ENCODE peak calls at places on chromosomes 11 and 22, in five cellular contexts. U is OCI-LY7; W is CD8-positive, alpha-beta memory T cell; H is ovary; A is substantia nigra. T is an unnamed sample.

GRCh38 chr11:122656631-122657101 is 1.1 kb downstream of the UBASH3B start:
- DNase-seq in U (peak; percentile 68), W (peak; percentile 9), H (peak; percentile 41), A (no peak), T (no peak)

GRCh38 chr11:76787911-76788596 is 4.9 kb downstream of the TSKU start:
- DNase-seq in U (no peak), W (no peak), H (peak; percentile 78), A (no peak), T (no peak)

GRCh38 chr11:19994712-19995111 is 165.6 kb downstream of the DBX1 start:
- DNase-seq in U (no peak), W (no peak), H (no peak), A (no peak), T (no peak)

GRCh38 chr11:113578715-113579250 is 103.6 kb upstream of the DRD2 start:
- DNase-seq in U (no peak), W (no peak), H (no peak), A (no peak), T (no peak)

GRCh38 chr11:19714387-19715363 is 2.0 kb downstream of the NAV2 start:
- DNase-seq in U (no peak), W (no peak), H (no peak), A (peak; percentile 31), T (peak; percentile 51)

GRCh38 chr11:134369656-134370525 is 38.1 kb downstream of the GLB1L2 start:
- DNase-seq in U (no peak), W (no peak), H (peak; percentile 21), A (no peak), T (no peak)

GRCh38 chr11:33329705-33330329 is 72.6 kb downstream of the HIPK3 start:
- DNase-seq in U (peak; percentile 72), W (no peak), H (no peak), A (peak; percentile 21), T (peak; percentile 65)

GRCh38 chr22:39634530-39635399 is 64.2 kb downstream of the CACNA1I start:
- DNase-seq in U (no peak), W (no peak), H (no peak), A (no peak), T (peak; percentile 79)

GRCh38 chr22:23405366-23405851 is 174.7 kb downstream of the IGLL1 start:
- DNase-seq in U (no peak), W (no peak), H (no peak), A (no peak), T (no peak)

GRCh38 chr22:27879923-27880322 is 39.1 kb downstream of the PITPNB start:
- DNase-seq in U (peak; percentile 53), W (no peak), H (no peak), A (no peak), T (peak; percentile 41)

GRCh38 chr22:48566741-48567140 is 1260.9 kb downstream of the BRD1 start:
- DNase-seq in U (no peak), W (no peak), H (no peak), A (no peak), T (no peak)

GRCh38 chr22:37496651-37497599 is 10.7 kb upstream of the MFNG start:
- DNase-seq in U (no peak), W (no peak), H (no peak), A (no peak), T (peak; percentile 76)

GRCh38 chr22:23471698-23472097 is 108.4 kb downstream of the IGLL1 start:
- DNase-seq in U (peak; percentile 15), W (no peak), H (no peak), A (no peak), T (no peak)

GRCh38 chr11:36254739-36255138 is 34.5 kb downstream of the COMMD9 start:
- DNase-seq in U (no peak), W (no peak), H (no peak), A (no peak), T (no peak)

GRCh38 chr11:69094111-69094914 is 45.6 kb downstream of the TPCN2 start:
- DNase-seq in U (no peak), W (no peak), H (no peak), A (no peak), T (no peak)

GRCh38 chr11:67055812-67056211 is 835 bp upstream of the RHOD start:
- DNase-seq in U (no peak), W (no peak), H (peak; percentile 53), A (no peak), T (no peak)

GRCh38 chr11:98955551-98955950 is 65.2 kb upstream of the CNTN5 start:
- DNase-seq in U (no peak), W (no peak), H (no peak), A (no peak), T (no peak)

GRCh38 chr11:117010808-117011540 is 87.3 kb downstream of the SIK3 start:
- DNase-seq in U (no peak), W (no peak), H (no peak), A (no peak), T (peak; percentile 81)

GRCh38 chr11:61911701-61912529 is 5.5 kb downstream of the RAB3IL1 start:
- DNase-seq in U (no peak), W (no peak), H (peak; percentile 88), A (no peak), T (no peak)
- H3K27ac ChIP-seq in U (no peak overlapping the region), W (no peak overlapping the region), H (peak overlapping the region; percentile 26), A (peak overlapping the region; percentile 44), T (no peak overlapping the region)

DNA sequence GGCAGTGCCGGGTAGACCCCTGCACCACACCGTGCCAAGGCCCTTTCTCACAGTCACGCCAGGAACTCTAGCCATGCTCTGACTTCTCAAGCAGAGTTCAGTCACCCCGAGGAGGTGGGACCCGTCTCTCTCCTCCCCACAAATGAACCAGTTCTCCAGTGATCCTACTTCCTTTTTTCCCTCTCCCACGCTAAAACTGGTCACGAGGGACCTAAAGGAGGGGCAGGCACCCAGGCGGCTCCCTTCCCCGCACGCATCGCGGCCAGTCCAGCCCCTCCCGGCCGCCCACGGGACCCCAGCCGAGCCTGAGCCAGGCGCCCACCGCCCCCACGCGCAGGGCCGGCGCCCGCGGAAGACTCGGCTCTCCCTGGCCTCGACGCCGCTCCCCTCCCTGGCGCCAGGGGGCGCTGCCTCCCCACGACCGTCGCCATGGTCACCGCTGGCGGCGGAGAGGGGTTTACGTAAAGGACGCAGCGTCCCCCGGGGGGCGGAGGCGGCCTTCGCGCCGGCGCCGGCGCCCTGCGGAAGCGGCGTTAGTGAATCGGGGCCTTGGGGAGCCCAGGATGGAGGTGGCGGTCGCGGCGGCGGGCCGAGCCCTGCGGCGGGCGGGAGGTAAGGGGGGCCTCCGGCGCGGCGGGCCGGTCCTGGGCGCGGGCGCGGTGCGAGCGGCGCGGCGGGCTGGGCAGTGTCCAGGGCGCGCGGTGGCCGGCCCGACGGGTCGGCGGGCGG is at the start of gene DAGLA:
- DNase-seq in U (no peak), W (peak; percentile 69), H (peak; percentile 87), A (peak; percentile 69), T (no peak)
- H3K27ac ChIP-seq in U (no peak within 1 kb of the TSS), W (no peak within 1 kb of the TSS), H (peak within 1 kb of the TSS; percentile 35), A (no peak within 1 kb of the TSS), T (no peak within 1 kb of the TSS)

GRCh38 chr22:45318558-45319318 is 9.0 kb downstream of the FAM118A start:
- DNase-seq in U (peak; percentile 10), W (peak; percentile 59), H (peak; percentile 49), A (no peak), T (no peak)

GRCh38 chr22:45318168-45318557 is 8.4 kb downstream of the FAM118A start:
- DNase-seq in U (peak; percentile 34), W (peak; percentile 78), H (peak; percentile 89), A (peak; percentile 6), T (peak; percentile 97)

GRCh38 chr22:45316796-45317526 is 7.2 kb downstream of the FAM118A start:
- DNase-seq in U (no peak), W (no peak), H (no peak), A (no peak), T (no peak)

GRCh38 chr22:45319319-45319675 is 9.6 kb downstream of the FAM118A start:
- DNase-seq in U (no peak), W (no peak), H (peak; percentile 65), A (no peak), T (peak; percentile 41)

GRCh38 chr22:45317551-45318167 is 7.9 kb downstream of the FAM118A start:
- DNase-seq in U (no peak), W (no peak), H (peak; percentile 47), A (no peak), T (peak; percentile 32)
- H3K27ac ChIP-seq in U (peak overlapping the region; percentile 19), W (peak overlapping the region; percentile 98), H (no peak overlapping the region), A (no peak overlapping the region), T (peak overlapping the region; percentile 82)

DNA sequence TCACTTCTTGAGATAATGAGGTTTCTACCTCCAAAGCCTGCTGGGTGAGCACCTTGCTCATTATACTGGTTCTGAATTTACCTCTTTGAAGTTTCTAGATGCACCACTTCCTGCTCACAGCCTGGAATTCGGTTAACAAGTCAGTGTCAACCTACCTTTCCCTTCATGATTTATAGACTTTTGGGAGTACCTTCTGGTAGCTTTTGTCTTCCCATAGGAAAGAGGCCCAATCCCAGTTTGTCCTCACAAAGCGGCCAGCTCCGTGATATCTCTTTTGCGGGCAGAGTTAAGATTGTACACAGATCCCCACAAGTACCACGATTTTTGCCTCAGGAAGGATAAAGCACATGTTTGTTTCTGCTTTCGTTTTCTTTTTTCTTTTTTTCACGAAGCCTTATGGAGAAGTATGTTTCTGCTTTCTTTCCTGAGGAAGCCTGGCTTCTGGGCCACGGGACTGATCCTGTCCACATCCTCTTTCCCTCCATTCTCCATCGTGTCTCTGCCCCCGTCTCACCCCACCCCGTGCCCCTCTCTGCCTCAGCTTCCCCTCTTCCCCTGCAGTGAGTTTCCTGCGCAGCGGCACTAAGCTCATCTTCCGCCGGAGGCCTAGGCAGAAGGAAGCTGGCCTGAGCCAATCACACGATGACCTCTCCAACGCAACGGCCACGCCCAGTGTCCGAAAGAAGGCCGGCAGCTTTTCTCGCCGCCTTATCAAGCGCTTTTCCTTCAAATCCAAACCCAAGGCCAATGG is 5.7 kb upstream of the HINFP start:
- DNase-seq in U (no peak), W (no peak), H (no peak), A (no peak), T (no peak)
- H3K27ac ChIP-seq in U (no peak overlapping the region), W (peak overlapping the region; percentile 5), H (no peak overlapping the region), A (peak overlapping the region; percentile 68), T (no peak overlapping the region)